ENCODE peak calls at places on chromosomes 12 and 14, in seven cellular contexts. D, R, A, Z, K, W and N are unnamed samples.

GRCh38 chr12:92075425-92075891 is 70.2 kb downstream of the BTG1 start:
- DNase-seq in D (no peak), R (no peak), A (peak), Z (no peak), K (no peak), W (no peak), N (no peak)

GRCh38 chr12:102543931-102544485 is 63.6 kb upstream of the IGF1 start:
- DNase-seq in D (no peak), R (no peak), A (no peak), Z (no peak), K (no peak), W (no peak), N (no peak)

GRCh38 chr14:35878272-35879140 is 52.4 kb downstream of the BRMS1L start:
- DNase-seq in D (no peak), R (no peak), A (no peak), Z (no peak), K (peak), W (no peak), N (no peak)

GRCh38 chr12:3644103-3644502 is 108.8 kb downstream of the CRACR2A start:
- DNase-seq in D (no peak), R (no peak), A (no peak), Z (no peak), K (no peak), W (no peak), N (no peak)

GRCh38 chr12:2301531-2302461 is 249.0 kb downstream of the CACNA1C start:
- DNase-seq in D (no peak), R (no peak), A (peak), Z (no peak), K (peak), W (no peak), N (no peak)

GRCh38 chr12:58117201-58117600 is 175.8 kb downstream of the ATP23 start:
- DNase-seq in D (no peak), R (no peak), A (no peak), Z (no peak), K (no peak), W (no peak), N (no peak)

GRCh38 chr12:51183816-51184215 is 10.9 kb upstream of the TFCP2 start:
- DNase-seq in D (no peak), R (no peak), A (no peak), Z (no peak), K (peak), W (peak), N (peak)

GRCh38 chr12:26149963-26150362 is 25.1 kb upstream of the BHLHE41 start:
- DNase-seq in D (no peak), R (no peak), A (no peak), Z (no peak), K (no peak), W (no peak), N (no peak)

GRCh38 chr12:69661386-69661785 is 37.7 kb downstream of the BEST3 start:
- DNase-seq in D (no peak), R (no peak), A (no peak), Z (no peak), K (no peak), W (no peak), N (no peak)

GRCh38 chr14:45083622-45083978 is 316 bp upstream of the PRPF39 start:
- DNase-seq in D (no peak), R (no peak), A (no peak), Z (no peak), K (no peak), W (no peak), N (no peak)

GRCh38 chr14:54719406-54719805 is 152.5 kb downstream of the SAMD4A start:
- DNase-seq in D (no peak), R (no peak), A (no peak), Z (no peak), K (no peak), W (no peak), N (no peak)

GRCh38 chr12:89245090-89245489 is 107.2 kb downstream of the DUSP6 start:
- DNase-seq in D (no peak), R (no peak), A (no peak), Z (peak), K (no peak), W (no peak), N (no peak)

GRCh38 chr12:113278141-113278540 is 56.8 kb downstream of the SLC8B1 start:
- DNase-seq in D (no peak), R (no peak), A (no peak), Z (no peak), K (no peak), W (no peak), N (no peak)

GRCh38 chr12:459430-460258 is at the start of gene B4GALNT3:
- DNase-seq in D (no peak), R (no peak), A (no peak), Z (peak), K (peak), W (peak), N (no peak)

GRCh38 chr12:96206957-96207356 is 12.8 kb downstream of the ELK3 start:
- DNase-seq in D (no peak), R (no peak), A (no peak), Z (no peak), K (no peak), W (no peak), N (no peak)

GRCh38 chr12:62632521-62632920 is 165.9 kb downstream of the MON2 start:
- DNase-seq in D (no peak), R (no peak), A (no peak), Z (peak), K (peak), W (no peak), N (peak)

GRCh38 chr14:63852817-63853730 is at the start of gene SYNE2:
- DNase-seq in D (peak), R (peak), A (peak), Z (peak), K (peak), W (peak), N (peak)

GRCh38 chr12:89247541-89247942 is 104.8 kb downstream of the DUSP6 start:
- DNase-seq in D (no peak), R (no peak), A (no peak), Z (no peak), K (no peak), W (no peak), N (no peak)

GRCh38 chr14:73238262-73238852 is 1.1 kb downstream of the PAPLN start:
- DNase-seq in D (no peak), R (no peak), A (peak), Z (peak), K (peak), W (peak), N (no peak)

GRCh38 chr14:61190341-61190740 is 90.8 kb downstream of the TMEM30B start:
- DNase-seq in D (no peak), R (no peak), A (no peak), Z (no peak), K (no peak), W (no peak), N (no peak)

GRCh38 chr12:103623716-103624115 is 36.6 kb downstream of the STAB2 start:
- DNase-seq in D (no peak), R (no peak), A (no peak), Z (no peak), K (no peak), W (no peak), N (no peak)

GRCh38 chr12:47556631-47557030 is 149.2 kb downstream of the RPAP3 start:
- DNase-seq in D (no peak), R (no peak), A (no peak), Z (no peak), K (no peak), W (no peak), N (no peak)

GRCh38 chr12:49462103-49462739 is 76.6 kb upstream of the KCNH3 start:
- DNase-seq in D (no peak), R (peak), A (no peak), Z (no peak), K (no peak), W (no peak), N (no peak)

GRCh38 chr12:121647-122046 is 55.1 kb downstream of the IQSEC3 start:
- DNase-seq in D (no peak), R (no peak), A (no peak), Z (no peak), K (no peak), W (no peak), N (no peak)

GRCh38 chr12:4630262-4630661 is 18.6 kb downstream of the AKAP3 start:
- DNase-seq in D (no peak), R (no peak), A (no peak), Z (no peak), K (no peak), W (no peak), N (no peak)

GRCh38 chr12:93154753-93155475 is 222.8 kb upstream of the NUDT4 start:
- DNase-seq in D (no peak), R (no peak), A (no peak), Z (no peak), K (peak), W (no peak), N (no peak)

GRCh38 chr14:74763803-74764531 is 851 bp downstream of the YLPM1 start:
- DNase-seq in D (no peak), R (peak), A (no peak), Z (peak), K (peak), W (no peak), N (peak)

GRCh38 chr14:90693413-90693812 is 122.8 kb downstream of the TTC7B start:
- DNase-seq in D (no peak), R (no peak), A (no peak), Z (no peak), K (no peak), W (peak), N (no peak)